ENCODE peak calls at places on chromosomes 11 and 22, in seven cellular contexts. O is Karpas-422; V is NT2/D1; F is CD8-positive, alpha-beta T cell; K is tibial nerve; M is A549; I is psoas muscle. Y is an unnamed sample.

GRCh38 chr11:65884716-65885092 is 3.6 kb downstream of the FIBP start:
- DNase-seq in K (peak; percentile 58), I (peak; percentile 87), M (peak; percentile 83), V (no peak), F (peak; percentile 59), O (peak; percentile 92), Y (peak; percentile 85)

GRCh38 chr11:103944251-103944944 is 92.0 kb upstream of the DDI1 start:
- DNase-seq in V (no peak), M (no peak), K (no peak), F (no peak), O (no peak), I (no peak), Y (no peak)

GRCh38 chr11:37988031-37988430 is 1390.0 kb upstream of the RAG2 start:
- DNase-seq in I (no peak), O (no peak), F (no peak), K (no peak), V (no peak), M (no peak), Y (no peak)

GRCh38 chr22:38419121-38419863 is 35.7 kb downstream of the KCNJ4 start:
- DNase-seq in I (peak; percentile 38), M (no peak), K (no peak), O (no peak), V (no peak), F (no peak), Y (no peak)

GRCh38 chr11:45095691-45096010 is 50.8 kb upstream of the PRDM11 start:
- DNase-seq in F (no peak), O (no peak), V (no peak), K (no peak), I (no peak), M (no peak), Y (no peak)

GRCh38 chr11:20584093-20584774 is 15.2 kb upstream of the SLC6A5 start:
- DNase-seq in K (no peak), F (no peak), V (no peak), M (peak; percentile 8), O (no peak), I (no peak), Y (no peak)

GRCh38 chr11:85663080-85663729 is 1.7 kb downstream of the CREBZF start:
- DNase-seq in F (no peak), M (no peak), O (peak; percentile 66), V (no peak), K (no peak), I (no peak), Y (no peak)

GRCh38 chr22:26658671-26659478 is 1.5 kb downstream of the MIAT start:
- DNase-seq in I (peak; percentile 71), K (no peak), V (peak; percentile 91), F (no peak), O (peak; percentile 89), M (peak; percentile 93), Y (peak; percentile 57)

GRCh38 chr11:88102595-88102929 is 72.7 kb downstream of the RAB38 start:
- DNase-seq in V (no peak), F (no peak), O (peak; percentile 51), M (no peak), K (no peak), I (no peak), Y (no peak)

GRCh38 chr11:114163830-114164401 is 104.4 kb downstream of the ZBTB16 start:
- DNase-seq in K (no peak), V (no peak), M (no peak), I (peak; percentile 79), O (no peak), F (no peak), Y (no peak)

GRCh38 chr11:76666408-76666807 is 4.1 kb downstream of the LRRC32 start:
- DNase-seq in F (no peak), O (no peak), V (no peak), M (no peak), I (no peak), K (peak; percentile 23), Y (no peak)

GRCh38 chr11:134240592-134240991 is 12.6 kb downstream of the THYN1 start:
- DNase-seq in F (no peak), O (no peak), I (no peak), K (no peak), M (no peak), V (no peak), Y (no peak)

GRCh38 chr11:114149689-114150407 is 90.3 kb downstream of the ZBTB16 start:
- DNase-seq in I (peak; percentile 50), M (no peak), F (no peak), K (no peak), V (no peak), O (no peak), Y (no peak)

GRCh38 chr11:120180571-120181445 is 30.0 kb upstream of the OAF start:
- DNase-seq in K (no peak), I (peak; percentile 39), M (no peak), V (peak; percentile 90), O (no peak), F (no peak), Y (no peak)

GRCh38 chr11:108117746-108118371 is 3.5 kb upstream of the ACAT1 start:
- DNase-seq in K (no peak), V (no peak), M (peak; percentile 63), I (no peak), F (no peak), O (peak; percentile 91), Y (no peak)

GRCh38 chr22:42289671-42290269 is 19.3 kb upstream of the TCF20 start:
- DNase-seq in V (no peak), I (no peak), M (no peak), K (no peak), O (no peak), F (no peak), Y (no peak)

GRCh38 chr11:117369521-117369920 is 41.9 kb downstream of the CEP164 start:
- DNase-seq in M (no peak), V (no peak), I (no peak), K (no peak), F (no peak), O (no peak), Y (no peak)

GRCh38 chr22:48090332-48090672 is 1327.9 kb downstream of the TBC1D22A start:
- DNase-seq in I (no peak), V (no peak), F (no peak), M (no peak), O (no peak), K (no peak), Y (no peak)
- H3K9me3 ChIP-seq in I (no peaks in the 10 kb centered on the region), V (no peaks in the 10 kb centered on the region), F (no peaks in the 10 kb centered on the region), M (no peaks in the 10 kb centered on the region), O (no peaks in the 10 kb centered on the region), K (no peaks in the 10 kb centered on the region), Y (no peaks in the 10 kb centered on the region)

GRCh38 chr11:441043-441417 is 781 bp downstream of the ANO9 start:
- DNase-seq in I (peak; percentile 42), K (no peak), M (no peak), V (no peak), F (no peak), O (no peak), Y (no peak)
- H3K9me3 ChIP-seq in I (no peaks in the 10 kb centered on the region), K (no peaks in the 10 kb centered on the region), M (peaks cover 6% of the 10 kb centered on the region), V (no peaks in the 10 kb centered on the region), F (no peaks in the 10 kb centered on the region), O (no peaks in the 10 kb centered on the region), Y (no peaks in the 10 kb centered on the region)

DNA sequence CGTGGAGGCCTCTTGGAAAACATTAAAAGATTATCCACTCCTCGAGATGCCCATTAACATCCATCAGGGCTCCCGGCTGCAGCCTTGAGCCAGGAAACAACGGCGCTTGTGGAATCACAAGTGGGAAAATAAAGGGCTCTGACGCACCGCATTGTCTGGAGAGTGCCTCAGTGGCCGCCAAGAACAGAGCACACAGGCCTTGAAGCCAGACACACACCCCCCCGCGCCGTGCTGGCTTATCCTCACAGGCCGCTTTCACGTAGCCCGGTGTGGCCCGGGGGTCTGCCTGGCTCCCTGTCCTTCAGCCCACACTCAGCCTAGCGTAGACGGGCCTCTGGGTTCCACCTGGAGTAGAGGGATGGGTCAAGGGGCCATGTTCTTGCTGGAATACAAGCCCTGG is 1020.5 kb downstream of the BRD1 start:
- DNase-seq in O (no peak), F (no peak), K (no peak), V (no peak), M (no peak), I (no peak), Y (no peak)
- H3K9me3 ChIP-seq in O (no peaks in the 10 kb centered on the region), F (no peaks in the 10 kb centered on the region), K (no peaks in the 10 kb centered on the region), V (no peaks in the 10 kb centered on the region), M (no peaks in the 10 kb centered on the region), I (no peaks in the 10 kb centered on the region), Y (no peaks in the 10 kb centered on the region)

GRCh38 chr22:30893434-30894370 is 74.9 kb downstream of the MORC2 start:
- DNase-seq in O (no peak), F (no peak), M (no peak), V (no peak), K (no peak), I (no peak), Y (no peak)
- H3K9me3 ChIP-seq in O (no peaks in the 10 kb centered on the region), F (no peaks in the 10 kb centered on the region), M (no peaks in the 10 kb centered on the region), V (no peaks in the 10 kb centered on the region), K (peaks cover 2% of the 10 kb centered on the region), I (no peaks in the 10 kb centered on the region), Y (no peaks in the 10 kb centered on the region)

DNA sequence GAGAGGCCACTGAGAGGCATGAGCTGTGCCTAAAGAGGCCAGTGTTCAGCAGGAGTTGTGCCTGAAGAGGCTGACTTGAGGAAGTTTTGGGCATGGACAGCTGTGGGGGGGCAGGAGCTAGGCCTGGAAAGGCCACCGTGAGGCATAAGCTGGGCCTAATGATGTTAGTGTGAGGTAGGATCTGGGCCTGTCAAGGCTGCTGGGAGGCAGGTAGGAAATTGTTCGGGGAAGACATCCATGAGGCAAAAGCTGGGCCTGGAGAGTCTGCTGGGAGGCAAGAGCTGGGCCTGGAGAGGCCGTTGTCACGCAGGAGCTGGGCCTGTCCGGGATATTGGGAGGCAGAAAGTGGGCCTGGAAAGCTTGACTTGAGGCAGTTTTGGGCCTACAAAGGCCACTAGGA is 44.9 kb downstream of the OR4C45 start:
- DNase-seq in O (no peak), K (no peak), V (no peak), M (no peak), I (no peak), F (no peak), Y (no peak)
- H3K9me3 ChIP-seq in O (no peaks in the 10 kb centered on the region), K (no peaks in the 10 kb centered on the region), V (peaks cover 31% of the 10 kb centered on the region), M (no peaks in the 10 kb centered on the region), I (no peaks in the 10 kb centered on the region), F (no peaks in the 10 kb centered on the region), Y (no peaks in the 10 kb centered on the region)

DNA sequence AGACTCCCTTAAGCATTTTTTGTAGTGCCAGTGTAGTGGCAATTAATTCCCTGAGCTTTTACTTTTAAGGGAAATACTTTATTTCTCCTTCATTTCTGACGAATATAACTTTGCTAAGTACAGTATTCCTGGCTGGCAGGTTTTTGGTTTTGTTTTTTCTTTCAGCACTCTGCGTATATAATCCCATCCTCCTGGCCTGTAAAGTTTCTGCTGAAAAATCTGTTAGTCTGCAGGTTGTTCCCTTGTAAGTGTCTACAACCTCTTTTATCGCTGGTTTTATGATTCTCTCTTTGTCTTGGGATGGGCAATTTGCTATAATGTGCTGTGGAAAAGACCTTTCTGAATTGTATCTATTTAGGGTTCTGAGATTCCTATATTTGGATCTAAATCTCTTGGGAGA is 56.0 kb downstream of the KCNQ1OT1 start:
- DNase-seq in I (no peak), V (no peak), O (peak; percentile 28), F (no peak), M (no peak), K (no peak), Y (no peak)
- H3K9me3 ChIP-seq in I (peaks cover 71% of the 10 kb centered on the region), V (peaks cover 96% of the 10 kb centered on the region), O (peaks cover 61% of the 10 kb centered on the region), F (peaks cover 5% of the 10 kb centered on the region), M (peaks cover 88% of the 10 kb centered on the region), K (peaks cover 63% of the 10 kb centered on the region), Y (peaks cover 13% of the 10 kb centered on the region)